ENCODE peak calls at places on chromosomes 4 and X, in four cellular contexts. One of them, this sample, is unnamed.

GRCh38 chr4:4182835-4183568 is 43.7 kb downstream of the OTOP1 start:
- DNase-seq in HL-60: peak; percentile 25
- DNase-seq in K562: peak; percentile 55
- DNase-seq in GM12878: no peak
- DNase-seq in this sample: peak; percentile 15

GRCh38 chr4:140675599-140676231 is 80.5 kb downstream of the TBC1D9 start:
- DNase-seq in K562: no peak
- DNase-seq in GM12878: no peak
- DNase-seq in HL-60: no peak
- DNase-seq in this sample: no peak

GRCh38 chr4:24514808-24515207 is 69.5 kb downstream of the DHX15 start:
- DNase-seq in GM12878: no peak
- DNase-seq in HL-60: no peak
- DNase-seq in K562: peak; percentile 15
- DNase-seq in this sample: no peak

GRCh38 chrX:24282381-24283121 is 31.3 kb downstream of the SUPT20HL2 start:
- DNase-seq in HL-60: no peak
- DNase-seq in GM12878: no peak
- DNase-seq in K562: no peak
- DNase-seq in this sample: no peak

GRCh38 chrX:136555694-136556093 is 23.7 kb downstream of the VGLL1 start:
- DNase-seq in K562: no peak
- DNase-seq in HL-60: no peak
- DNase-seq in GM12878: no peak
- DNase-seq in this sample: no peak

GRCh38 chrX:139750390-139750789 is 42.4 kb upstream of the MCF2 start:
- DNase-seq in GM12878: no peak
- DNase-seq in HL-60: no peak
- DNase-seq in K562: no peak
- DNase-seq in this sample: no peak

GRCh38 chrX:120380699-120381098 is 18.8 kb downstream of the ATP1B4 start:
- DNase-seq in HL-60: peak; percentile 26
- DNase-seq in K562: no peak
- DNase-seq in GM12878: no peak
- DNase-seq in this sample: no peak

GRCh38 chr4:1022739-1023066 is 11.3 kb downstream of the FGFRL1 start:
- DNase-seq in HL-60: no peak
- DNase-seq in GM12878: no peak
- DNase-seq in K562: no peak
- DNase-seq in this sample: no peak

GRCh38 chr4:89284828-89285227 is 22.8 kb downstream of the GPRIN3 start:
- DNase-seq in K562: peak; percentile 19
- DNase-seq in GM12878: no peak
- DNase-seq in HL-60: no peak
- DNase-seq in this sample: no peak

GRCh38 chr4:124030038-124030638 is 633.5 kb downstream of the SPRY1 start:
- DNase-seq in K562: no peak
- DNase-seq in HL-60: no peak
- DNase-seq in GM12878: no peak
- DNase-seq in this sample: no peak

GRCh38 chrX:12999422-12999821 is 24.5 kb downstream of the TMSB4X start:
- DNase-seq in GM12878: no peak
- DNase-seq in K562: no peak
- DNase-seq in HL-60: no peak
- DNase-seq in this sample: no peak

GRCh38 chrX:65741823-65742222 is 74.4 kb downstream of the MSN start:
- DNase-seq in K562: no peak
- DNase-seq in HL-60: no peak
- DNase-seq in GM12878: no peak
- DNase-seq in this sample: no peak

GRCh38 chr4:26048378-26048882 is 134.4 kb downstream of the SMIM20 start:
- DNase-seq in K562: no peak
- DNase-seq in HL-60: no peak
- DNase-seq in GM12878: no peak
- DNase-seq in this sample: no peak

DNA sequence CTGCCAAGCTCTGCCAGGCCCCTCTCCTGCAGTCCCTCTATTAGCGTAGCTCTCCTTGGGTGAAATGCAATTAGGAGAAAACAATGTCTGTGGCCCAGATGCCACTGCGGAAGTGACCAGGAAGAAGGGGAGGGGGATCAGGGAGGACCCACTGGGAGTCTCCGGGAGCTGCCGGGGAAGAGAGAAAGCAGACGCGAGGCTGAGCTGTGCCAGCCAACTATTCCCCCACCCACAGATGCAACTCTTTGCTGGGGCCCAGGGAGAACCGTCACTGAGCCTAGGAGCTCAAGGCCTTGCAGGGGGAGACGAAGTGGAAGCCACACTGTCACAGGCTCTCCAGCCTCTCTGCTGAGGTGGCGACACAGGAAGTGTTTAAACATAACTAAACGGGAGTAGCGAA is 149.2 kb downstream of the BCOR start:
- DNase-seq in K562: no peak
- DNase-seq in HL-60: peak; percentile 19
- DNase-seq in GM12878: no peak
- DNase-seq in this sample: no peak
- TF ChIP-seq SPI1 in K562: no peak
- TF ChIP-seq SPI1 in HL-60: no peak
- TF ChIP-seq SPI1 in GM12878: no peak
- TF ChIP-seq SPI1 in this sample: no peak

GRCh38 chrX:6021316-6022091 is 207.2 kb downstream of the NLGN4X start:
- DNase-seq in GM12878: no peak
- DNase-seq in HL-60: peak; percentile 16
- DNase-seq in K562: no peak
- DNase-seq in this sample: peak; percentile 1
- TF ChIP-seq SPI1 in GM12878: no peak
- TF ChIP-seq SPI1 in HL-60: no peak
- TF ChIP-seq SPI1 in K562: no peak
- TF ChIP-seq SPI1 in this sample: no peak

GRCh38 chr4:2789801-2790582 is 2.9 kb upstream of the SH3BP2 start:
- DNase-seq in GM12878: no peak
- DNase-seq in K562: no peak
- DNase-seq in HL-60: no peak
- DNase-seq in this sample: no peak

GRCh38 chr4:2792396-2792710 is 532 bp upstream of the SH3BP2 start:
- DNase-seq in K562: no peak
- DNase-seq in GM12878: no peak
- DNase-seq in HL-60: no peak
- DNase-seq in this sample: no peak

GRCh38 chr4:2789351-2789750 is 3.5 kb upstream of the SH3BP2 start:
- DNase-seq in GM12878: no peak
- DNase-seq in K562: no peak
- DNase-seq in HL-60: no peak
- DNase-seq in this sample: no peak

GRCh38 chr4:2791518-2792395 is 1.1 kb upstream of the SH3BP2 start:
- DNase-seq in HL-60: no peak
- DNase-seq in GM12878: no peak
- DNase-seq in K562: no peak
- DNase-seq in this sample: no peak

DNA sequence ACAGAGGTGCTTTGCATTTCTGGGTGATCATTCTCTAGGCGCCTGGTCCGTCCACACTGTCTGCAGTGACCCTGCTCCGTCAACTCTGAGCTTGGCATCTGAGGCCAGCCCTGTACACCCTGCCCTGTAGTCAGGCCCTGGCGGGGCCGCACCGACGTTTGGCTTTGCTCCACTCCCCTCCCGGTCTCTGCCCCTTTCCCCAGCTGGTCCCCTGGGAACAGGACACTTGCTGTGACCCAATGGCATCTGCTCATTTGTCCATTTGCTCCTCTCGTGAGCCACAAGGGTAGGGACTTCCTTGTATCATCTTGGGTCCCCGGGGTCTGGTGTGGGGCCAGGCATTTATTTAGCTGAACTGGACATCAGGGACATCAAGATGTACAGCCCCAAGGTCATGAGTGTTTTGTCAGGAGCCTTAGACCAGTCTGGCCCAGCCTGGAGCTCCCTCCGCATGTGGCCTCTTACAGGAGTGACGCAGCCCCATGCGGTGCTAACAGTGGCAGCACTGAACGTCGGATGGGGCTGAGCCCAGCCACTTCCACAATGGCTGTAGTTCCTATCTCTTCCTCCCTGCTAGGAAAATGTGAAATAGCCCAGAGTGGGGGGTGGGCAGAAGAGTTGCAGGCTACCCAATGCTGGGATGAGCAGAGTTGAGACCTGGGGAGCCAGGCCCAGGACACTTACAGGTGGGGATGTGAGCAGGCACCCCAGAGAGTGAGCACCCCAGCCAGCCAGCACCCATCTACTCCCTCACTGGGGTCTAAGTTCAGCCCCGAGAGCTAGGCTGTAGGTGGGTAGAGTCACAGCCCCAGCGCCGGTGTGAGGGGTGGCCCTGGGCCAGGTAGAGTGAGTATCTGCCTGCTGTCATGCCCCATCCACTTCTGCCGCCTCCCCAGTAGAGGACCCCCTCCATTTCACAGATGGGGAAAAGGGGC is 2.0 kb upstream of the SH3BP2 start:
- DNase-seq in GM12878: no peak
- DNase-seq in HL-60: peak; percentile 57
- DNase-seq in K562: no peak
- DNase-seq in this sample: no peak
- TF ChIP-seq SPI1 in GM12878: no peak
- TF ChIP-seq SPI1 in HL-60: peak; percentile 46
- TF ChIP-seq SPI1 in K562: no peak
- TF ChIP-seq SPI1 in this sample: no peak

GRCh38 chr4:183471960-183472708 is 27.7 kb downstream of the CDKN2AIP start:
- DNase-seq in HL-60: peak; percentile 87
- DNase-seq in K562: peak; percentile 80
- DNase-seq in GM12878: peak; percentile 8
- DNase-seq in this sample: peak; percentile 42
- TF ChIP-seq SPI1 in HL-60: peak; percentile 1
- TF ChIP-seq SPI1 in K562: no peak
- TF ChIP-seq SPI1 in GM12878: no peak
- TF ChIP-seq SPI1 in this sample: no peak

GRCh38 chr4:79141530-79141929 is 184.3 kb downstream of the NAA11 start:
- DNase-seq in GM12878: no peak
- DNase-seq in HL-60: peak; percentile 18
- DNase-seq in K562: peak; percentile 11
- DNase-seq in this sample: no peak
- TF ChIP-seq SPI1 in GM12878: no peak
- TF ChIP-seq SPI1 in HL-60: no peak
- TF ChIP-seq SPI1 in K562: no peak
- TF ChIP-seq SPI1 in this sample: no peak